ENCODE peak calls at places on chromosome 20, in five cellular contexts. L is activated CD8-positive, alpha-beta memory T cell treated with anti-CD3 and anti-CD28 coated beads, Interleukin-2, amount 10 ng/mL, durations not matched to agents 7 days and 5 days; K is right lobe of liver; X is HEK293T; Z is MCF 10A. V is an unnamed sample.

GRCh38 chr20:20202793-20203192 is 150.5 kb downstream of the CFAP61 start:
- DNase-seq in L (no peak), X (no peak), K (no peak), Z (no peak), V (no peak)

GRCh38 chr20:34426026-34426425 is 63.0 kb downstream of the ITCH start:
- DNase-seq in K (no peak), X (no peak), Z (no peak), L (no peak), V (no peak)

GRCh38 chr20:24730750-24731149 is 218.3 kb upstream of the CST7 start:
- DNase-seq in L (no peak), K (no peak), X (no peak), Z (no peak), V (no peak)

GRCh38 chr20:362271-363254 is 15.7 kb downstream of the NRSN2 start:
- DNase-seq in Z (peak), L (peak), K (peak), X (no peak), V (no peak)

GRCh38 chr20:47985092-47985850 is 200.0 kb upstream of the SULF2 start:
- DNase-seq in K (no peak), X (peak), L (no peak), Z (peak), V (no peak)

GRCh38 chr20:38657390-38657789 is 55.8 kb downstream of the ARHGAP40 start:
- DNase-seq in K (no peak), X (no peak), L (no peak), Z (no peak), V (no peak)

GRCh38 chr20:46572181-46572580 is 21.7 kb upstream of the OCSTAMP start:
- DNase-seq in Z (no peak), L (no peak), X (no peak), K (no peak), V (no peak)

GRCh38 chr20:44435630-44436335 is 39.9 kb upstream of the TTPAL start:
- DNase-seq in K (no peak), X (no peak), Z (no peak), L (no peak), V (no peak)

GRCh38 chr20:47317127-47317895 is 39.2 kb downstream of the ZMYND8 start:
- DNase-seq in L (peak), X (no peak), K (peak), Z (peak), V (peak)

GRCh38 chr20:4956200-4956810 is 45.0 kb downstream of the SLC23A2 start:
- DNase-seq in Z (peak), L (no peak), K (no peak), X (no peak), V (no peak)

GRCh38 chr20:31842471-31843157 is 2.8 kb downstream of the FOXS1 start:
- DNase-seq in L (no peak), Z (peak), X (no peak), K (no peak), V (no peak)

GRCh38 chr20:47540443-47541354 is 39.0 kb downstream of the NCOA3 start:
- DNase-seq in Z (no peak), L (no peak), X (no peak), K (no peak), V (no peak)

GRCh38 chr20:49594143-49594928 is 26.4 kb upstream of the PTGIS start:
- DNase-seq in X (no peak), L (peak), K (no peak), Z (peak), V (peak)

GRCh38 chr20:60201198-60201597 is 243.0 kb downstream of the CDH26 start:
- DNase-seq in X (no peak), L (no peak), K (no peak), Z (no peak), V (no peak)

GRCh38 chr20:38167851-38168760 is 3.0 kb upstream of the TGM2 start:
- DNase-seq in L (no peak), K (peak), X (no peak), Z (peak), V (peak)

GRCh38 chr20:19408971-19409370 is 196.5 kb downstream of the SLC24A3 start:
- DNase-seq in L (no peak), Z (no peak), K (no peak), X (no peak), V (no peak)

GRCh38 chr20:15045246-15045645 is 707.8 kb upstream of the FLRT3 start:
- DNase-seq in L (no peak), Z (peak), K (no peak), X (no peak), V (no peak)

GRCh38 chr20:10812738-10813327 is 139.0 kb upstream of the JAG1 start:
- DNase-seq in K (no peak), L (no peak), Z (no peak), X (no peak), V (no peak)

GRCh38 chr20:32201296-32201976 is 6.1 kb downstream of the PLAGL2 start:
- DNase-seq in Z (no peak), L (no peak), X (no peak), K (no peak), V (no peak)

GRCh38 chr20:37734228-37734980 is 40.6 kb downstream of the CTNNBL1 start:
- DNase-seq in K (no peak), L (no peak), Z (no peak), X (no peak), V (no peak)

GRCh38 chr20:47605673-47606413 is 104.2 kb downstream of the NCOA3 start:
- DNase-seq in Z (no peak), L (no peak), K (no peak), X (no peak), V (no peak)

GRCh38 chr20:64246616-64247311 is 8.8 kb upstream of the PCMTD2 start:
- DNase-seq in Z (no peak), L (no peak), X (no peak), K (peak), V (no peak)

GRCh38 chr20:56400001-56400640 is 7.7 kb downstream of the CSTF1 start:
- DNase-seq in K (no peak), X (peak), L (peak), Z (peak), V (peak)

GRCh38 chr20:3330046-3330741 is 77.3 kb downstream of the DNAAF9 start:
- DNase-seq in Z (peak), X (no peak), K (no peak), L (no peak), V (no peak)

GRCh38 chr20:32278199-32278643 is 770 bp downstream of the KIF3B start:
- DNase-seq in Z (no peak), K (no peak), L (no peak), X (no peak), V (no peak)

GRCh38 chr20:16417001-16417400 is 156.2 kb downstream of the KIF16B start:
- DNase-seq in Z (no peak), L (no peak), X (no peak), K (no peak), V (no peak)

GRCh38 chr20:2617099-2617714 is 35.2 kb upstream of the NOP56 start:
- DNase-seq in L (no peak), Z (no peak), K (no peak), X (no peak), V (no peak)

GRCh38 chr20:61773926-61774587 is 291.6 kb downstream of the TAF4 start:
- DNase-seq in X (no peak), Z (no peak), L (no peak), K (no peak), V (no peak)

GRCh38 chr20:3633913-3634478 is 29.2 kb downstream of the GFRA4 start:
- DNase-seq in K (no peak), X (no peak), Z (no peak), L (no peak), V (no peak)

GRCh38 chr20:8127553-8128255 is 4.4 kb upstream of the PLCB1 start:
- DNase-seq in Z (no peak), K (no peak), L (peak), X (no peak), V (no peak)

V was measured in AG04450.